ENCODE peak calls at places on chromosomes 2 and 18, in six cellular contexts. E is H9, S is mesendoderm, N is IMR-90, O is neuronal stem cell, Z is H1. W is an unnamed sample.

GRCh38 chr18:76491436-76491800 is 3.6 kb downstream of the ZNF516 start:
- DNase-seq in Z (no peak), S (peak; percentile 69), O (peak; percentile 59), N (peak; percentile 68), E (peak; percentile 85), W (peak; percentile 72)

GRCh38 chr2:167293172-167293781 is 405.0 kb downstream of the XIRP2 start:
- DNase-seq in N (peak; percentile 16), E (peak; percentile 38), Z (no peak), O (peak; percentile 45), S (peak; percentile 43), W (peak; percentile 54)

GRCh38 chr2:8582850-8583399 is 98.9 kb upstream of the ID2 start:
- DNase-seq in Z (no peak), S (no peak), O (no peak), N (no peak), E (peak; percentile 29), W (no peak)

GRCh38 chr2:136863874-136864273 is 98.5 kb downstream of the THSD7B start:
- DNase-seq in S (no peak), O (no peak), N (no peak), Z (no peak), E (no peak), W (no peak)

GRCh38 chr2:101625387-101625786 is 72.1 kb upstream of the MAP4K4 start:
- DNase-seq in Z (no peak), S (no peak), E (no peak), O (no peak), N (peak; percentile 7), W (no peak)

GRCh38 chr2:118835739-118836410 is 11.6 kb downstream of the EN1 start:
- DNase-seq in E (peak; percentile 60), S (peak; percentile 9), N (no peak), O (peak; percentile 33), Z (no peak), W (no peak)

GRCh38 chr2:200577000-200577399 is 8.8 kb upstream of the AOX1 start:
- DNase-seq in Z (no peak), S (no peak), O (no peak), N (no peak), E (no peak), W (no peak)

GRCh38 chr18:47931707-47932103 is 1.2 kb upstream of the SMAD2 start:
- DNase-seq in Z (no peak), S (peak; percentile 86), N (no peak), O (no peak), E (peak; percentile 69), W (no peak)

GRCh38 chr18:6624729-6625308 is 104.7 kb upstream of the ARHGAP28 start:
- DNase-seq in E (no peak), S (no peak), O (no peak), Z (no peak), N (peak; percentile 71), W (no peak)

GRCh38 chr2:203301667-203302066 is 26.5 kb upstream of the ABI2 start:
- DNase-seq in N (peak; percentile 51), E (no peak), O (no peak), S (no peak), Z (no peak), W (no peak)

GRCh38 chr2:102063948-102064678 is 72.4 kb downstream of the IL1R2 start:
- DNase-seq in E (peak; percentile 48), Z (no peak), O (peak; percentile 12), S (peak; percentile 84), N (peak; percentile 99), W (peak; percentile 100)

GRCh38 chr18:54466248-54467005 is 108.7 kb downstream of the C18orf54 start:
- DNase-seq in S (no peak), O (no peak), N (no peak), E (no peak), Z (no peak), W (no peak)

GRCh38 chr2:128619471-128620325 is 301.0 kb upstream of the HS6ST1 start:
- DNase-seq in E (no peak), N (no peak), S (no peak), Z (no peak), O (no peak), W (no peak)

DNA sequence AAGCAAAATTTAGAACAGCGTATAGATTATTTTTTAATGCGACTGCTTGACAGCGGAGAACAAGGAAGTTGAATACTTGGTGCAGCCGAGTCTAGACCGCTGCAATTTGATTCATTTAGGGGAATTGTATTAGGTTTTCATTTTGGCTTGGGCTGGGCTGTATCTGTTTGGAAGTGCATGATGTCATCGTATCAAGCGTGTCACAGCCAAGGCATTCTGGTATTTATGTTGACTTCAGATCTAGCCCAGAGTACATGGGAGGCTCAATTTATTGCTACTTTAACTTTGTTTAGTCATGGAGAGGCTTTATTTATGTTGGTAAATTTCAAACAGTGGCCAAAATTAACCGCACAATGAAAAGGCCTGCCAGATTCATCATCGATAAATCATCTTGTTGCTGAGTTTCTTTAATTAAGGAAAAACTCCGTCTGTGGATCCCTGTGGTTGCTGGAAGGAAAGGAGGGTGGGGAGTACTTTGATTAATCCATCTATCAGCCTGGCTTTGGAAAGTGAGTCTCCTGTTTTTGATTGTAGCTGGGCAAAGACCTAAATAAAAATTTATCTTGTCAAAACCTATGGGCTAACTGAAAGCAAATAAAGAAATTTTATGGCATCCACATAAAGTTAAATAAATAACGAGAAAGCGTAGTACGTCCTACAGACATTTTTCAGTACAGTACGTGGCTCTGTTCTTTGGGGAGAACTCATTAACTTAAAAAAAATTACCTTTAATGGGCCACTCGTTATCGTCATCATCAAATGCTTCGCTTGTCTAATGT is 230.4 kb upstream of the SPRED2 start:
- DNase-seq in Z (no peak), N (peak; percentile 93), E (no peak), S (peak; percentile 15), O (no peak), W (peak; percentile 94)
- H3K9ac ChIP-seq in Z (no peak overlapping the region), N (no peak overlapping the region), E (no peak overlapping the region), S (no peak overlapping the region), O (no peak overlapping the region), W (peak overlapping the region; percentile 40)

DNA sequence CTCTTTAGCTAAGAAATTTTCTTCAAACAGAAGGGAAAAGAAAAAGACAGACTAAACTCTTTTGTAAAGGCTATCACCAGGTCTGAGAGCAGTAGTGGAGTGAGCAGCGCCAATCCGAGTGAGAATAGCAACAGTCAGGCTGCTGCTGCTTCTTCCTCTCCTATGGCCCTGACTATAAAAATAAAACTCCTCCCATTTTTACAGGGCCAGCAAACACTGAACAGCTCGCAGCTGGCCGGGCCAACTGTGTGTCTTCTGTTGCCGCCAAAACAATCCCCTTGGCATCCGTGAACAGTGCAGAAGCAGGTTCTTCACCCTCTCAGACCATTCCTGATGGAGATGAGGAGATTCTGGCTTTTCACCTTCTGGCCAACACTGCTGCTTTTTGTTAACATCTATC is 124.5 kb downstream of the CNTNAP5 start:
- DNase-seq in Z (no peak), E (no peak), O (no peak), S (no peak), N (no peak), W (no peak)
- H2BK15ac ChIP-seq in Z (no peak overlapping the region), E (no peak overlapping the region), O (no peak overlapping the region), S (no peak overlapping the region), N (no peak overlapping the region), W (no peak overlapping the region)

DNA sequence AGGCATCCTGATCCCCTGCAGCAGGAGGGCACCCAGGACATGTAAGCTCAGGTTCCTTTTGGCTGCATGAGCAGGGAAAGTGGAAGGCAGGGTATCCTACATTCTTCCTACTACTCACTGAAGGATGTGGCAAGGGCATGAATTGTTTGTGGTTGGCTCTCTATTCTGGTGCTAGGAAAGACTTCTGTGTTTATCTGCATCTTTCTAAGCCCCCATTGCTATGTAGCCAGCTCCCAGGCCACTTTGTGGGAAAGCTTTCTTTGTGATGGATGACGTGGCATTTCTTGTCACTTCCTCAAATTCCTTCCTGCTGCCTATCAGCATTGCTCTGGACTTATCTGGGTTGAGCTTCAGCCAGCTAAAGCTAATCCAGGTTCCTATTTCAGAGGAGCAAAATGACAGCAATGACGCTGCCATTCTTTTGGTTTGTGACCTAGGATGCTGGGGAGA is 46.2 kb downstream of the MEIS1 start:
- DNase-seq in E (peak; percentile 32), Z (peak; percentile 15), N (peak; percentile 84), S (peak; percentile 95), O (peak; percentile 42), W (peak; percentile 89)
- H3K9ac ChIP-seq in E (no peak overlapping the region), Z (no peak overlapping the region), N (no peak overlapping the region), S (no peak overlapping the region), O (no peak overlapping the region), W (no peak overlapping the region)

DNA sequence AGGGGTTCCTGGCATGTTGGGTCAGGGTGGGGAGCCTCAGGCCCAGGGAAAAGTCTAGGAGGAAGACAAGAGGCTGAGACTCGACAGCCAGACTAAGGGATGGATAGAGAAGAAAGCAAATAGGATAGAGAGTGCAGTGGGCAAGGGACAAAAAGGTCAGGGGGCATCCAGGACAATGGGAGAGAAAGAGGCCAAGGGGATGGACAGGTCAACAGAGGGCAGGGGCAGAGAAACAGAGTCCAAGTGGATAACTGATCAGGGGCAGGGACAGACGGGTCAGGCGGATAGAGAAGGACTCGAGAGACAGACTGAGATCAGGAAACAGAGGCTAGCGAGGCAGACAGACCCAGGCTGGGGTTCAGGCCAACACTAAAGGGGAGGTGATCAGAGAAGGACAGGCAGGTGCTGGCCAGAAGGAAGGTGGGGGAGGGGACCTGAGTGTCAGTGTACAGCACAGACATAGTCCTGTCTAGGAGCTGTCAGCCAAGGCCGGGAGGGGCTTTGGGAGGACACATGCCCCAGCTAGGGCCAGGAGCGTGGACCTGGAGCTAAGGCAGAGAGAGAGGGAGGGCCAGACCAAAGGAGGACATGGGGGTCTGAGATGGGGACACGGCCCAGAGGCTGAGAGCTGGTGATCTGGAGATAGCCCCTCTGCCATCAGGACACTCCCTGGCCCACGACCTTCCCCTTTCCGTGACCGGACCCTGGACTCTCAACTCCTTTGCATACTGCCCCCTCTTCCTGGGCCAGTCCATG is 12.2 kb downstream of the ASIC4 start:
- DNase-seq in E (no peak), Z (no peak), N (no peak), S (no peak), O (no peak), W (no peak)
- H2BK15ac ChIP-seq in E (no peak overlapping the region), Z (peak overlapping the region; percentile 95), N (no peak overlapping the region), S (no peak overlapping the region), O (no peak overlapping the region), W (no peak overlapping the region)

DNA sequence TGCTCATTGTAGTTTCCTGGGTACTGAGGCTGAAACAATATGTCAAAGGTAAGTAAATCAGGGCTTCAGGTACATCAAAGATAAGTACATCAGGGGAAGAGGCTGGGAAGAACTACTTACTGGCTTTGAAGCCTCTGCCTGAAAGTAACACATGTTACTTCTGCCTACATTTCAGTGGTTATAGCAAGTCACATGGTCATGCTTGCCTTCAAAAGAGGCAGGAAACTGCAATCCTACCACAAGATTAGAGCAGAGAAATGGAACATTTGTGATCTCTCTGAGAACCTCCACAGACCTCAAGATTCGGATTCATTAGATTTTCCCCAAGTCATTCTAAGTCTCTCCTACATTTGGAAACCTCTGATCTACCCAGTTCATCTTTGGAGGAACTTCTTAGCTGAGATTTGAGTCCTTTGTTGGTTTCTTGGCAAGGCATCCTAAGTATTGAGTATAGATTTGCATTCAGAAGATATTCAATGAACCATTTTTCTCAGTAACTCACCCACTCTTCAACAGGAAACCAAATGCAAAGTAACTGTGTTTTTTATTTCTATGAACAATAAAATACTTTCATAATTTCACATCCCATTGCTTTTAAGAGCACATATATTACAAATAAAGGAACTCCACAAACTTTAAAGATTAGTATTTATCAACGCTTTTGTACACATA is 48.5 kb upstream of the CCDC195 start:
- DNase-seq in O (no peak), N (no peak), Z (no peak), E (no peak), S (no peak), W (no peak)
- H3K9ac ChIP-seq in O (no peak overlapping the region), N (no peak overlapping the region), Z (no peak overlapping the region), E (no peak overlapping the region), S (no peak overlapping the region), W (no peak overlapping the region)